ENCODE peak calls at places on chromosomes 6 and 20, in seven cellular contexts. W is GM23338, C is PC-9, Z is dorsolateral prefrontal cortex, A is cardiac muscle cell, E is kidney, T is upper lobe of left lung. H is an unnamed sample.

GRCh38 chr6:56483929-56484328 is 158.8 kb downstream of the DST start:
- DNase-seq in T (no peak), A (no peak), W (no peak), C (no peak), E (no peak), Z (no peak), H (no peak)

GRCh38 chr20:46348972-46349741 is 40.9 kb upstream of the CDH22 start:
- DNase-seq in E (peak), T (peak), W (peak), A (peak), C (no peak), Z (peak), H (no peak)

GRCh38 chr6:157461000-157461915 is 80.3 kb downstream of the ZDHHC14 start:
- DNase-seq in E (no peak), C (no peak), A (no peak), T (no peak), Z (no peak), W (peak), H (peak)

GRCh38 chr6:167268683-167269280 is 22.3 kb upstream of the UNC93A start:
- DNase-seq in E (no peak), W (no peak), A (no peak), Z (no peak), C (no peak), T (peak), H (no peak)

GRCh38 chr20:9792674-9793073 is 46.2 kb downstream of the PAK5 start:
- DNase-seq in C (no peak), T (no peak), W (no peak), Z (no peak), A (no peak), E (no peak), H (no peak)

GRCh38 chr6:42993445-42993844 is 9.1 kb downstream of the PPP2R5D start:
- DNase-seq in C (no peak), A (no peak), T (no peak), W (no peak), Z (no peak), E (no peak), H (no peak)

GRCh38 chr20:32184953-32185603 is 22.5 kb downstream of the PLAGL2 start:
- DNase-seq in E (no peak), Z (no peak), C (peak), W (no peak), T (no peak), A (no peak), H (no peak)

GRCh38 chr20:23634044-23634801 is 3.5 kb downstream of the CST3 start:
- DNase-seq in W (no peak), A (no peak), E (no peak), C (no peak), Z (no peak), T (no peak), H (no peak)

GRCh38 chr6:37819802-37820712 is 530 bp downstream of the ZFAND3 start:
- DNase-seq in W (peak), Z (no peak), T (peak), E (peak), C (peak), A (peak), H (no peak)

GRCh38 chr6:74870403-74870802 is 335.4 kb downstream of the COL12A1 start:
- DNase-seq in A (no peak), W (peak), E (no peak), C (no peak), T (no peak), Z (no peak), H (no peak)

GRCh38 chr20:38760978-38761377 is 12.7 kb downstream of the ACTR5 start:
- DNase-seq in T (no peak), W (no peak), E (no peak), Z (no peak), C (no peak), A (no peak), H (no peak)

GRCh38 chr20:38759135-38759534 is 10.9 kb downstream of the ACTR5 start:
- DNase-seq in A (no peak), W (no peak), C (no peak), T (no peak), E (no peak), Z (no peak), H (no peak)

GRCh38 chr20:38764563-38765355 is 16.5 kb downstream of the ACTR5 start:
- DNase-seq in C (peak), Z (peak), E (no peak), A (no peak), W (no peak), T (no peak), H (peak)

GRCh38 chr20:38763616-38764015 is 15.4 kb downstream of the ACTR5 start:
- DNase-seq in E (no peak), C (no peak), T (no peak), Z (no peak), A (no peak), W (no peak), H (no peak)

DNA sequence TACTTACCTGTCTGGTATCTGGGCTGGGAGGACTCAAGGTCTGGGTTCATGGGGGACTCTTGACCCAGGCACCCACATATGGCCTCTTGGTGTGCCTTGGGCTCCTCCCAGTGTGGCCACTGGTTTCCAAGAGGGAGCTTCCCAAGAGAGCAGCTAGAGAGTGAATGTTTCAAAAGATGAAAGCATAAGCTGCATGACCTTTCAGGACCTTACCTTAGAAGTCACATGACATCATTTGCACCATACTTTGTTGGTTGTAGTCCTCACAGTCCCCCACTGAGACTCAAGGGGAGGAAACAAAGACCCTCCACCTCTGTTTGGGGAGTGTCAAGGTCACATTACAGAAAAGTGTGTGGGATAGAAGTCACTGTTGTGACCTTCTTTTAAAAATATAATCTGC is 13.9 kb downstream of the ACTR5 start:
- DNase-seq in C (no peak), E (no peak), Z (no peak), T (no peak), W (no peak), A (no peak), H (no peak)
- H3K4me3 ChIP-seq in C (no peak), E (no peak), Z (no peak), T (no peak), W (no peak), A (no peak), H (no peak)

GRCh38 chr20:38168791-38169589 is 3.9 kb upstream of the TGM2 start:
- DNase-seq in W (no peak), E (no peak), C (no peak), T (no peak), Z (no peak), A (no peak), H (no peak)

GRCh38 chr20:38167466-38167850 is 2.4 kb upstream of the TGM2 start:
- DNase-seq in E (no peak), Z (no peak), C (no peak), W (no peak), T (no peak), A (no peak), H (no peak)

GRCh38 chr20:38166707-38167233 is 1.7 kb upstream of the TGM2 start:
- DNase-seq in W (no peak), Z (no peak), A (no peak), C (no peak), E (no peak), T (no peak), H (no peak)

GRCh38 chr20:38169636-38170035 is 4.6 kb upstream of the TGM2 start:
- DNase-seq in C (no peak), Z (no peak), T (no peak), W (no peak), E (no peak), A (no peak), H (no peak)

GRCh38 chr20:38167851-38168760 is 3.0 kb upstream of the TGM2 start:
- DNase-seq in W (peak), C (peak), Z (no peak), A (no peak), T (no peak), E (peak), H (peak)
- TF ChIP-seq CTCF in W (no peak), C (no peak), Z (no peak), A (no peak), T (no peak), E (no peak), H (no peak)

DNA sequence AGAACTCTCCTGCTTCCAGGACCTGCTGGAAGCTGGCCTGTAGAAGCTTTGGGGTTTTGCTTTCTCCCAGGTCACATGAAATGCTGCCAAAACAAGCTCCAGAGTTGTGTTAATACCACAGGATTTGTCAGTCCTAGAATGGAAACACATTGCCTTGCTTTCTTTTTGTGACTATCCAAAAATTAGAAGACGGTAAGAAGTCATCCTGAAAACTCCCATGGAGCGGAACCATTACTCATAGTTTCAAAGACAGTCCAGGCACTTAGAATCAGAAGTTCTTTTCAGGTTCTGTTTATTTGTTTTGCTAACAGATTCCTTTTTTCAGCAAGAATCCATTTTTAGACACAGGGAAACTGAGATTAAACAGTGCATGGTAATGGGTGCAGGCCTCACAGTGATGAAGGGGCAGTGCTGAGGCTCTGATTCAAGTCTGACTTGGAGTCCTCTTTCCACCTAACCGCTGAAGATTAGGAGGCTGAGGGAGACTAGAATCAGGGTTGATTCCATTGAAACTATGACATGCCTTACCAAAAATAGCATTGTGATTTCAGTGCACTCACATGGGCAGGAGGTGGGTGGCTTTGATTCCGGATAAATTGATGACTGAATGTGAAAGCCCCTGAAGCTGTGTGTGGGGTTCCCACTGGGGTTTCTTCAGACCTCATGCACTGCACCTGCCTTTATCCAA is 72.2 kb upstream of the NAA20 start:
- DNase-seq in W (no peak), T (no peak), A (no peak), Z (no peak), E (no peak), C (no peak), H (peak)
- H3K4me3 ChIP-seq in W (no peak), T (no peak), A (no peak), Z (no peak), E (no peak), C (no peak), H (no peak)

DNA sequence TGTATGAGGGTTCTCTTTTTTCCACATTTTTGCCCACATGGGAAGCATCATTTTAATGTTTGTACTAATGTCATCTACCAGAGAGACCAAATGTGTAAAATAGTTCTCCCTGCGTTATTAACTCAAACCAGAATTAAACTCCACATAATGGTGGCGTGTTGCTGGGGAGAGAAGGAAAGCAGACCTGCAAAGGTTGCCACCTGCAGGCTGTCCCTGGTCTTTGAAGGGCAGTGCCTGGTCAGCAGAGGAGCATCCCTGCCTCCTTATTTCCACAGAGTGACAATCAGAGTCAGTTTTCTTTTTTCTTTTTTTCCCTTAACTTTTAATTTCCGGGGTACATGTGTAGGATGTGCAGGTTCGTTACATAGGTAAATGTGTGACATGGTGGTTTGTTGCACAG is 214.5 kb downstream of the TBX18 start:
- DNase-seq in W (peak), E (no peak), T (no peak), A (no peak), Z (no peak), C (no peak), H (no peak)
- TF ChIP-seq CTCF in W (peak), E (no peak), T (no peak), A (peak), Z (no peak), C (no peak), H (no peak)

DNA sequence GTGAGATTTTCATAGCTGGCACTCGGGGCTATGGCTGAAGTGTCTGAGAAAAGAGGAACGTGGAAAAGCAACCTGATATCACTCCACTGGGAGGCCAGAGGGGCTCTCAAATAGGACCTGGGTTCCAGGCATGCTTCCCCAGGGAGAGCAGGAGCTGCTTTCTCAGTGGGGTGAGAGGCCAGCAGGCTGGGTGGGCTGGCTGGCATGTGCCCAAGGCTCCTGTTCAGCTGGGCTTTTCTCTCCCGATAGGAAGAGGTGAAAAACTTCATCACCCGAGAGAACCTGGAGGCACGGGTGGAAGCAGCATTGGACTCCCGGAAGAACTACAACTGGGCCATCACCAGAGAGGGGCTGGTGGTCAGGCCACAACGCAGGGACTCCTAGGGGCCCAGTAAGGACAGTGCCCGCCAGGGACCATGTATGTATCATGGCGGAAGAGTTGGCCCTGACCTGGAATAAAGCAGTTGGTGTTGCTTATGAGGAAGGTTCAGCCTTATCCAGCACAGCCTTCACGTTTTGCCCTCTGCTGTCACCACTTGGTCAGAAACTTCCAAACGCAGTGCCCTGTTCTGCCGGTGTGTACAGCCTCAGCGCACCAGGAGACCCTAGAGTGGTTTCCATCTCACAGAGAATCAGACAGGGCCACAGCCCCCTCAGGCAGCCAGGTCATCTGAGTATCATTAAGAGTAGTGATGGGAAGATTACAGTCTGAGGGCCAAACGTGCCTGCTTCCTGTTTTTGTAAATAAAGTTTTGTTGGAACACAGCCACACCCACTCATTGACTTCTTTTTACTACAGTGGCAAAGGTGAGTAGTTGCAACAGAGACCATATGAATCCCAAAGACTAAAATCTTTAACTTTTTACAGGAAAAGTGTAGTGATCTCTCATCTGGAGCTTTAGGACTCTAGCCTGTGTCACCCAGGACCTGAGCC is 1.9 kb downstream of the MRPS26 start:
- DNase-seq in C (no peak), T (no peak), Z (no peak), A (no peak), W (no peak), E (no peak), H (no peak)
- H3K4me3 ChIP-seq in C (peak), T (no peak), Z (peak), A (no peak), W (peak), E (no peak), H (no peak)

GRCh38 chr6:8703059-8703458 is 267.7 kb upstream of the SLC35B3 start:
- DNase-seq in W (no peak), A (no peak), T (no peak), E (no peak), C (no peak), Z (no peak), H (no peak)
- TF ChIP-seq CTCF in W (no peak), A (no peak), T (no peak), E (no peak), C (no peak), Z (no peak), H (no peak)

GRCh38 chr6:137416376-137417109 is 77.7 kb downstream of the OLIG3 start:
- DNase-seq in Z (no peak), C (no peak), A (peak), W (peak), T (no peak), E (no peak), H (no peak)

GRCh38 chr6:137415834-137416190 is 78.4 kb downstream of the OLIG3 start:
- DNase-seq in W (no peak), E (no peak), T (no peak), A (no peak), C (no peak), Z (no peak), H (no peak)

GRCh38 chr6:137414599-137414998 is 79.6 kb downstream of the OLIG3 start:
- DNase-seq in Z (no peak), T (no peak), A (peak), W (peak), C (no peak), E (no peak), H (no peak)

GRCh38 chr6:137413482-137413881 is 80.7 kb downstream of the OLIG3 start:
- DNase-seq in C (no peak), A (peak), W (no peak), T (no peak), E (no peak), Z (no peak), H (no peak)

DNA sequence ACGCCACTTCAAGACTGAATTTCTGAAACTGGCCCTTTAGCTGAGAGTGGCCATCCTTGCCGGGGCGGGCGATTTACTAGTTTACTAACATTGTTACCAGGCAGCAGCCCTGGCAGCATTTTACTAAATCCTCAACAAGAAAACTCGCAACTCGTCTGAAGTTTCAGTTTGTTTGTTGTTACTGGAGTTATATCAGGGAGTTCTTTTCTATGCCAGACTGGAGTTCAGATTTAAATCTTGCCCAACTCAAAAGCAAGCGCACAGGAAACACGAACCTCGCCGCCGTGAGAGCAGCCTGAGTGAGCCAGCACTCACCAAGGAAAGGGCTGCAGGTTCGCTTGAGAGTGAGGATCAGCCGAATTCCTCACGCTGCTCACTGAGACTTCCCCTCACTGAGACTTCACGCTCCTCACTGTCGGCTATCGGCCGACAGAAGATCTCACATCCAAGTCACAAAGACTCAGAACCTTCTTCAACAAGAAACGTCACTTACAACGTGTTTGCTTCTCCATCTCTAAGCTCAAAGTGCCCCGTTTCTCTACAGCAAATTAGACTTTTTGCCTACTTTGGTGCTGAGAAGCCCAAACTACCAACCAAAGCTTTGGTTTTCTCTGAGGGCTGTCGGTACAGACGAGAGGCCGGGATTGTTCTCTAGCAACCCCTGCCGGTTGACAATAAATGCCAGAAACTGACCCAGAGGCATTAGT is 78.9 kb downstream of the OLIG3 start:
- DNase-seq in T (peak), A (peak), Z (peak), E (no peak), C (peak), W (peak), H (peak)
- H3K4me3 ChIP-seq in T (peak), A (no peak), Z (peak), E (peak), C (peak), W (peak), H (peak)

GRCh38 chr6:107186047-107186446 is 70.7 kb upstream of the BEND3 start:
- DNase-seq in T (no peak), C (no peak), W (no peak), E (no peak), A (no peak), Z (no peak), H (no peak)

GRCh38 chr6:107180114-107180513 is 64.8 kb upstream of the BEND3 start:
- DNase-seq in T (no peak), C (no peak), W (no peak), E (no peak), Z (no peak), A (no peak), H (no peak)

GRCh38 chr6:107187630-107188029 is 72.3 kb upstream of the BEND3 start:
- DNase-seq in C (no peak), A (no peak), T (no peak), E (no peak), W (no peak), Z (no peak), H (no peak)

GRCh38 chr6:107185570-107185969 is 70.3 kb upstream of the BEND3 start:
- DNase-seq in E (no peak), A (peak), C (peak), W (peak), Z (no peak), T (no peak), H (no peak)
- TF ChIP-seq CTCF in E (peak), A (peak), C (no peak), W (peak), Z (no peak), T (no peak), H (peak)